ENCODE peak calls at places on chromosome 1, in six cellular contexts. P, T, N, G, V and D are unnamed samples.
A peak's percentile ranks its signal among the peaks of the same experiment; 100 is the strongest.

GRCh38 chr1:235073331-235073967 is 55.2 kb downstream of the TOMM20 start:
- DNase-seq in P (no peak), V (no peak), G (no peak), T (no peak), N (peak; percentile 48), D (no peak)

GRCh38 chr1:231369282-231369681 is 31.2 kb downstream of the SPRTN start:
- DNase-seq in N (no peak), P (no peak), V (no peak), T (no peak), G (no peak), D (no peak)

GRCh38 chr1:183125279-183125999 is 60.6 kb upstream of the LAMC2 start:
- DNase-seq in N (no peak), T (no peak), V (no peak), P (no peak), G (no peak), D (no peak)

GRCh38 chr1:6638226-6638625 is 13.6 kb downstream of the THAP3 start:
- DNase-seq in N (peak; percentile 79), P (peak; percentile 69), G (peak; percentile 58), V (no peak), T (no peak), D (peak; percentile 43)

GRCh38 chr1:171245458-171246064 is 2.7 kb upstream of the FMO1 start:
- DNase-seq in N (no peak), G (peak; percentile 48), P (peak; percentile 59), V (peak; percentile 52), T (no peak), D (no peak)

GRCh38 chr1:84377480-84378095 is 20.7 kb upstream of the DNASE2B start:
- DNase-seq in T (no peak), V (no peak), N (peak; percentile 32), P (peak; percentile 82), G (peak; percentile 90), D (peak; percentile 62)

GRCh38 chr1:175572932-175573871 is 170.2 kb downstream of the TNR start:
- DNase-seq in P (no peak), G (no peak), V (no peak), T (no peak), N (no peak), D (no peak)

GRCh38 chr1:37858931-37859506 is 373 bp downstream of the MTF1 start:
- DNase-seq in T (no peak), N (no peak), G (no peak), V (no peak), P (peak; percentile 60), D (no peak)

GRCh38 chr1:221310180-221310579 is 430.9 kb downstream of the HLX start:
- DNase-seq in G (no peak), V (no peak), T (no peak), N (no peak), P (no peak), D (no peak)

GRCh38 chr1:149962039-149962647 is 25.5 kb upstream of the MTMR11 start:
- DNase-seq in G (peak; percentile 84), T (peak; percentile 41), P (peak; percentile 88), N (peak; percentile 70), V (peak; percentile 57), D (peak; percentile 24)

GRCh38 chr1:65176571-65176970 is 28.6 kb downstream of the AK4 start:
- DNase-seq in P (no peak), T (no peak), V (no peak), G (no peak), N (no peak), D (no peak)

DNA sequence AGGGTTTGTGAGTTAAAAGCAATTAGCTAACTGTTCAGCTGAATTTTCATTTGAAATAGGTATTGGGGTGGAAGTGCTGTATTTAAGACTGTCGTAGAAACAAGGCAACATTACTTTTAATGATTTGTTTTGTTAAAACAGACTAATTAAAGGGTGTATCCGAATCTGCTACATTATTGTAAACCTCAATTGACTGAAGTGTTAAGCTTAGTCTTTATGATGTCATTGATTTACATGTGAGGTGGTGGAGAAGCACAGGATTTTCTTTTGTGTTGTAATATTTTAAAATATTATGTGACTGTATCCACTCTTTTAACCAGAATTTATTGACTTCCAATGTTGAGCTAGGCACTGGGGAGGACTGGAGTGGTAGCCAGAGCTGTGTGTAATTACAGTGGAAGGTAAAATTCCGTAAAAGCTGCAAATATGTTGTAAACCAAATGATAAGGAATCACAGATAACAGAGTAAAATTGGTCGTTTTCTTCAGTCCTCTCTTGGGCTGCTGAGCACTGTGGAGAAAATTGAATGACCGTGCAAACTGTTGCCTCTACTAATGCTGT is 1.6 kb downstream of the HOOK1 start:
- DNase-seq in G (no peak), N (no peak), P (no peak), T (no peak), V (no peak), D (no peak)
- H3K4me3 ChIP-seq in G (no peak overlapping the region), N (no peak overlapping the region), P (peak overlapping the region; percentile 85), T (no peak overlapping the region), V (no peak overlapping the region), D (no peak overlapping the region)

GRCh38 chr1:198064181-198064580 is 92.6 kb upstream of the NEK7 start:
- DNase-seq in N (no peak), G (no peak), V (no peak), P (no peak), T (no peak), D (no peak)

GRCh38 chr1:198072177-198072576 is 84.6 kb upstream of the NEK7 start:
- DNase-seq in V (no peak), T (no peak), G (no peak), P (peak; percentile 37), N (no peak), D (no peak)

GRCh38 chr1:198068280-198068679 is 88.5 kb upstream of the NEK7 start:
- DNase-seq in V (no peak), P (no peak), G (no peak), N (no peak), T (no peak), D (no peak)
- H3K4me3 ChIP-seq in V (no peak overlapping the region), P (no peak overlapping the region), G (no peak overlapping the region), N (no peak overlapping the region), T (no peak overlapping the region), D (no peak overlapping the region)

DNA sequence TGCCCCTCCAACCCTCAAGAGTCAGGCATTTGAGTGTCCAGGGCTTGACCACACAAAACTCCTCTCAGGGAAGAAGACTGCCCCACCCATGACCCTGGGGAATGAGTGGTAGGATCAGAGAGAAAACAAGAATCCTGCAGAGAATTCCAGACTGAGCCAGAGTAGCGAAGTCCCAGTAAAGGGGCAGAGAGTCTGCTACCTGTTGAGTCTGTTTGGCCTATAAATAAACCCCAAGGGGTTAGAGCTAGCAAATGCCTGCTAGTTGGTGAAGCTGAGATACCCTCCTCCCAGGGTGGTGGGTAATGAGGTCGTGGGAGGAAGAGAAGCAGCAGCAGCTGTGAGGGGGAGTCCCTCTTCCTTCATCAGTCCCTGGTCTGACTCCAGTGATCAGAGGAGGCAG is 2.5 kb downstream of the TRAF3IP3 start:
- DNase-seq in V (no peak), T (no peak), N (no peak), P (no peak), G (no peak), D (no peak)
- H3K4me3 ChIP-seq in V (no peak overlapping the region), T (no peak overlapping the region), N (no peak overlapping the region), P (no peak overlapping the region), G (no peak overlapping the region), D (no peak overlapping the region)

GRCh38 chr1:18927654-18928272 is 25.4 kb upstream of the ALDH4A1 start:
- DNase-seq in V (no peak), N (no peak), P (peak; percentile 67), G (peak; percentile 54), T (no peak), D (no peak)

GRCh38 chr1:18928985-18929384 is 26.6 kb upstream of the ALDH4A1 start:
- DNase-seq in V (no peak), T (no peak), G (no peak), P (no peak), N (no peak), D (no peak)

GRCh38 chr1:18926315-18927081 is 24.1 kb upstream of the ALDH4A1 start:
- DNase-seq in P (peak; percentile 94), N (peak; percentile 85), V (no peak), G (peak; percentile 93), T (no peak), D (peak; percentile 72)

GRCh38 chr1:18928406-18928805 is 26.1 kb upstream of the ALDH4A1 start:
- DNase-seq in V (no peak), P (no peak), T (no peak), G (no peak), N (no peak), D (no peak)

DNA sequence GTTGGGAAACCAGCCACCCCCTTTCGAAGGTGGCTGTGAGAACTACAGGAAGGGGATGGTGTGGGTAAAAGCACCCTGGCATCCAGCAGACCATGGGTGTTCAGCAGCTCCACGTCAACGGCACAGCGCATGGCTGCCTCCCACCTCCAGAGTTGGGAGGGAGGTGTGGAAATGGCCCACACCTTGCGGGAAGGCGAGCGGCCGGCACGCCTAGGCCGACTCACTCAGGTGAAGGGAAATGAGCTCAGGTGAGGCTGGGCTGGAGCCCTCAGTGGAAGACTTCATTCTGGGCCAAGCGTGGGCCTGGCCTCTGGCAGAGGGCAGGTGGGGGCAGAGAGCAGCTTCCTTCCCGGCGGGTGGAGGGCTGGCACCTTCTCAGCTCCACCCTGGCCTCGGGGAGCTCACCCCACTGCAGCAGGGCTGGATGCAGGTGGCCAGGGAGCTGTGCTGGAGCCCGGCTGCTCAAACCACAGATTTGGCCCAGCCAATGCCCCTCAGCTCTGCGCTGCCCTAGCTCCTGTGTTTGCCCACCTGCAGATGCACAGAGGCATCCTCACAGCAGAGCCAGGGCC is 24.8 kb upstream of the ALDH4A1 start:
- DNase-seq in T (no peak), N (no peak), V (no peak), G (no peak), P (no peak), D (no peak)
- H3K4me3 ChIP-seq in T (peak overlapping the region; percentile 28), N (no peak overlapping the region), V (no peak overlapping the region), G (no peak overlapping the region), P (no peak overlapping the region), D (no peak overlapping the region)

GRCh38 chr1:154556422-154556821 is 2.0 kb downstream of the UBE2Q1 start:
- DNase-seq in P (peak; percentile 63), N (no peak), T (no peak), G (no peak), V (no peak), D (no peak)
- H3K4me3 ChIP-seq in P (peak overlapping the region; percentile 63), N (peak overlapping the region; percentile 97), T (peak overlapping the region; percentile 79), G (peak overlapping the region; percentile 66), V (peak overlapping the region; percentile 86), D (peak overlapping the region; percentile 85)

DNA sequence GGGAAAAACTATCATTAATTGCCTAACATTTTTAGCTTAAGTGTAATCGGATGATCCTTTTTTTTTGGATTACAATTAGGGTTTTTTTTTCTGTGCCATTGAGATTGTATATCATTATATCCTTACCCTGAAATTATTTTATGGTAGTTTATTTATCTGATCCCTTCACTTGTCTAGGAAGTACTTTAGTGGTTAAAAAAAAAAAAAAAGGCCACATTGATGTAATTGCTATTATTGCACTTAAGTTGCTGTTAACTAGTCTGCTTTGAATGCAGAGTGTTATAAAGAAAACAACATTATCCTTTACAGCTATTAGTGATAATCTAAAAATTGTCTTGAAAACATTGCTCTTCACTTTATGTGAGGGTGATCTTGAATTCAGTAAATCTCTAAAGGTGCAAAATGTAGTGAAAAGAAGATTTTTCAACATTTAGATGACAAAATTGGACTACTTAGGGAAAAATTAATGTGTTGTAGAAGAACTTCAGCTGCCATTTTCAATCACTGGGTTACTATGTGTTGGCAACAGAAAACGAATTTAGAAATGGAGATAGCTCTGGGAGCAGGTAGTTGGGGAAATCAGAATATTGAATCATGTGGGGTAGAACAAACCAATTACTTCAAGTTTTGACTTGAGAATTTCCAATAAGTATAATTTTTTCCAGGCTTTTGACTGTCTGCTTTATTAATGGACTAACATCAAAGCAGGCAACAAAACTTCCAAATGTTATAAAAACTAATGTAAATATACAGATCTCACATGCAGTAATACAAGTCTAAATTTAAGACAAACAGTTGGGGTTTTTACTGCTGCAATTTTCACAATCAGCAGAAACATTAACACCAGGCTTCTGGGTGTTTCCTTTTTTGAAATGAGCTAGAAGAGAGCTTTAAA is 5.0 kb downstream of the ADGRL2 start:
- DNase-seq in G (no peak), N (no peak), V (no peak), T (no peak), P (no peak), D (no peak)
- H3K4me3 ChIP-seq in G (no peak overlapping the region), N (no peak overlapping the region), V (peak overlapping the region; percentile 96), T (no peak overlapping the region), P (peak overlapping the region; percentile 94), D (no peak overlapping the region)